ENCODE peak calls at places on chromosomes 4 and X, in ten cellular contexts. J is fibroblast of lung, Q is thyroid gland, E is PC-9, M is H1, F is body of pancreas, I is left ventricle myocardium inferior, B is IMR-90, K is HepG2, V is epithelial cell of proximal tubule. Y is an unnamed sample.
A peak's percentile ranks its signal among the peaks of the same experiment; 100 is the strongest.

GRCh38 chrX:133838761-133839676 is 146.4 kb downstream of the GPC3 start:
- DNase-seq in J (peak; percentile 44), Q (no peak), E (no peak), M (peak; percentile 3), F (peak; percentile 37), I (no peak), B (peak; percentile 28), K (no peak), V (no peak), Y (peak; percentile 32)

GRCh38 chrX:151902813-151903591 is 9.7 kb upstream of the MAGEA4 start:
- DNase-seq in J (peak; percentile 71), Q (no peak), E (peak; percentile 97), M (no peak), F (no peak), I (peak; percentile 26), B (peak; percentile 66), K (peak; percentile 2), V (peak; percentile 49), Y (peak; percentile 87)

GRCh38 chr4:31370866-31371465 is 650.8 kb downstream of the PCDH7 start:
- DNase-seq in J (peak; percentile 67), Q (no peak), E (no peak), M (no peak), F (no peak), I (no peak), B (peak; percentile 28), K (peak; percentile 37), V (no peak), Y (peak; percentile 68)

GRCh38 chr4:41214158-41215146 is at the start of gene APBB2:
- DNase-seq in J (peak; percentile 97), Q (peak; percentile 97), E (peak; percentile 89), M (peak; percentile 95), F (peak; percentile 97), I (peak; percentile 94), B (peak; percentile 97), K (peak; percentile 94), V (peak; percentile 54), Y (peak; percentile 95)

GRCh38 chr4:168335621-168336020 is 17.1 kb upstream of the DDX60 start:
- DNase-seq in J (peak; percentile 53), Q (no peak), E (no peak), M (no peak), F (no peak), I (no peak), B (peak; percentile 77), K (no peak), V (no peak), Y (peak; percentile 7)

GRCh38 chr4:121898150-121898549 is 27.9 kb upstream of the BBS7 start:
- DNase-seq in J (no peak), Q (no peak), E (no peak), M (no peak), F (no peak), I (no peak), B (no peak), K (no peak), V (no peak), Y (no peak)

GRCh38 chr4:105944535-105944934 is 49.3 kb downstream of the NPNT start:
- DNase-seq in J (peak; percentile 30), Q (peak; percentile 33), E (no peak), M (no peak), F (no peak), I (no peak), B (peak; percentile 12), K (no peak), V (no peak), Y (peak; percentile 69)

GRCh38 chr4:174578366-174578765 is 56.1 kb upstream of the HPGD start:
- DNase-seq in J (peak; percentile 34), Q (no peak), E (no peak), M (no peak), F (no peak), I (no peak), B (no peak), K (no peak), V (no peak), Y (peak; percentile 63)

GRCh38 chr4:6586715-6587325 is 11.8 kb downstream of the MAN2B2 start:
- DNase-seq in J (no peak), Q (no peak), E (no peak), M (no peak), F (no peak), I (no peak), B (no peak), K (peak; percentile 24), V (no peak), Y (no peak)

GRCh38 chr4:11741190-11741652 is 312.5 kb upstream of the HS3ST1 start:
- DNase-seq in J (peak; percentile 68), Q (no peak), E (peak; percentile 64), M (no peak), F (no peak), I (no peak), B (peak; percentile 62), K (no peak), V (no peak), Y (peak; percentile 76)

GRCh38 chr4:30380404-30380998 is 339.7 kb upstream of the PCDH7 start:
- DNase-seq in J (peak; percentile 79), Q (no peak), E (peak; percentile 35), M (peak; percentile 47), F (peak; percentile 50), I (no peak), B (peak; percentile 73), K (peak; percentile 23), V (no peak), Y (peak; percentile 76)

GRCh38 chr4:174037631-174038030 is 245.8 kb downstream of the FBXO8 start:
- DNase-seq in J (no peak), Q (no peak), E (no peak), M (no peak), F (no peak), I (no peak), B (no peak), K (no peak), V (no peak), Y (peak; percentile 35)

GRCh38 chrX:131821945-131822622 is 201.0 kb upstream of the STK26 start:
- DNase-seq in J (no peak), Q (no peak), E (no peak), M (no peak), F (peak; percentile 87), I (no peak), B (peak; percentile 85), K (no peak), V (no peak), Y (peak; percentile 95)

GRCh38 chrX:40062525-40063193 is 35.1 kb downstream of the BCOR start:
- DNase-seq in J (peak; percentile 37), Q (no peak), E (no peak), M (no peak), F (no peak), I (no peak), B (no peak), K (no peak), V (no peak), Y (no peak)

GRCh38 chrX:79413009-79413408 is 45.9 kb upstream of the ITM2A start:
- DNase-seq in J (no peak), Q (no peak), E (no peak), M (no peak), F (no peak), I (no peak), B (peak; percentile 1), K (peak; percentile 0), V (no peak), Y (peak; percentile 28)

GRCh38 chrX:140249122-140249521 is 255.7 kb downstream of the SOX3 start:
- DNase-seq in J (no peak), Q (no peak), E (no peak), M (no peak), F (no peak), I (no peak), B (no peak), K (no peak), V (no peak), Y (no peak)
- TF ChIP-seq CTCF in J (no peak), Q (no peak), E (no peak), M (no peak), F (no peak), I (no peak), B (no peak), K (no peak), V (no peak), Y (no peak)

GRCh38 chr4:82042042-82042441 is 331.7 kb downstream of the HNRNPD start:
- DNase-seq in J (no peak), Q (no peak), E (no peak), M (no peak), F (no peak), I (no peak), B (no peak), K (no peak), V (no peak), Y (no peak)

GRCh38 chr4:82044141-82044993 is 329.4 kb downstream of the HNRNPD start:
- DNase-seq in J (peak; percentile 41), Q (peak; percentile 77), E (no peak), M (peak; percentile 41), F (peak; percentile 78), I (peak; percentile 37), B (peak; percentile 0), K (no peak), V (no peak), Y (peak; percentile 33)

GRCh38 chr4:82043809-82044137 is 330.0 kb downstream of the HNRNPD start:
- DNase-seq in J (no peak), Q (no peak), E (no peak), M (no peak), F (no peak), I (no peak), B (no peak), K (no peak), V (no peak), Y (no peak)

GRCh38 chr4:82045267-82045666 is 328.5 kb downstream of the HNRNPD start:
- DNase-seq in J (no peak), Q (no peak), E (no peak), M (no peak), F (no peak), I (no peak), B (no peak), K (no peak), V (no peak), Y (no peak)

GRCh38 chr4:82043081-82043808 is 330.5 kb downstream of the HNRNPD start:
- DNase-seq in J (no peak), Q (peak; percentile 34), E (no peak), M (no peak), F (peak; percentile 45), I (no peak), B (no peak), K (peak; percentile 81), V (no peak), Y (no peak)
- H3K4me3 ChIP-seq in J (no peak overlapping the region), Q (no peak overlapping the region), E (no peak overlapping the region), M (peak overlapping the region; percentile 64), F (no peak overlapping the region), I (peak overlapping the region; percentile 65), B (no peak overlapping the region), K (no peak overlapping the region), V (peak overlapping the region; percentile 62), Y (no peak overlapping the region)

DNA sequence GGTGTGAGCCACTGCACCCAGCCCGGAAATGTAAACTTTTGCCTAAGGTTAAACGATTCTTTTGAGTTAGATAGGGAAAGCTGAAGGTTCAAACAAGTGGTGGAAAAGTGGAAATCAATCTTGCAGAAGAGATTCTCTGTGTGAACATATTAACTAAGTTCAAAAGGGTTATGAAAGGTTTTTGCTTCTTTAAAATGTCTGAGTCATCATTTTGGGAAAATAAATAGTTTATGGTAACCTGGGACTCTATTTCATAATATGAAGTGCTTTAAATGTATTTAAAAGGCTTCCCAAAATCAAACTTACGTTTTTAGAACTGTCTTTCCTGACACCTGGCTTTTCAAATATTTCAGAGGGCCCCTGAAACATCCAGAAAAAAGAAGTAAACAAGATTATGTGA is 73.6 kb upstream of the MID1IP1 start:
- DNase-seq in J (no peak), Q (no peak), E (no peak), M (no peak), F (no peak), I (no peak), B (no peak), K (no peak), V (no peak), Y (no peak)
- TF ChIP-seq CTCF in J (no peak), Q (no peak), E (no peak), M (no peak), F (no peak), I (no peak), B (no peak), K (no peak), V (no peak), Y (no peak)

GRCh38 chr4:183173580-183174526 is 74.8 kb downstream of the WWC2 start:
- DNase-seq in J (no peak), Q (peak; percentile 47), E (no peak), M (no peak), F (no peak), I (no peak), B (peak; percentile 29), K (no peak), V (no peak), Y (peak; percentile 63)
- H3K4me3 ChIP-seq in J (no peak overlapping the region), Q (no peak overlapping the region), E (no peak overlapping the region), M (no peak overlapping the region), F (no peak overlapping the region), I (no peak overlapping the region), B (no peak overlapping the region), K (no peak overlapping the region), V (no peak overlapping the region), Y (peak overlapping the region; percentile 13)

Y was measured in fibroblast of the aortic adventitia.